ENCODE peak calls at places on chromosomes 4 and X, in six cellular contexts. C, W, S, G, H and I are unnamed samples.
A peak's percentile ranks its signal among the peaks of the same experiment; 100 is the strongest.

GRCh38 chrX:53681661-53682060 is 4.9 kb downstream of the HUWE1 start:
- DNase-seq in C (no peak), G (peak; percentile 55), H (no peak), S (no peak), W (no peak), I (no peak)

GRCh38 chrX:107711521-107712041 is 64.0 kb downstream of the TSC22D3 start:
- DNase-seq in H (no peak), S (no peak), G (peak; percentile 29), C (no peak), W (no peak), I (no peak)

GRCh38 chr4:85573270-85573669 is 98.3 kb downstream of the ARHGAP24 start:
- DNase-seq in G (peak; percentile 11), W (no peak), C (no peak), S (no peak), H (no peak), I (no peak)

GRCh38 chrX:51336584-51336983 is 4.0 kb downstream of the NUDT10 start:
- DNase-seq in G (peak; percentile 57), H (no peak), W (peak; percentile 30), S (peak; percentile 54), C (no peak), I (no peak)

GRCh38 chr4:54658321-54659093 is 750 bp downstream of the KIT start:
- DNase-seq in S (peak; percentile 43), W (no peak), G (peak; percentile 17), C (no peak), H (no peak), I (no peak)

GRCh38 chrX:74195605-74196004 is 108.4 kb upstream of the ZCCHC13 start:
- DNase-seq in S (no peak), H (no peak), W (no peak), G (no peak), C (no peak), I (no peak)

GRCh38 chrX:37685452-37686347 is at the start of gene XK:
- DNase-seq in H (peak; percentile 9), C (no peak), S (peak; percentile 24), G (peak; percentile 11), W (no peak), I (peak; percentile 29)

GRCh38 chrX:32804034-32804433 is 407.3 kb downstream of the DMD start:
- DNase-seq in H (no peak), G (no peak), W (no peak), C (no peak), S (no peak), I (no peak)

GRCh38 chr4:118729287-118730286 is 44.4 kb downstream of the METTL14 start:
- DNase-seq in W (no peak), H (no peak), S (no peak), C (no peak), G (peak; percentile 72), I (no peak)

GRCh38 chr4:185730849-185731608 is 81.0 kb downstream of the SORBS2 start:
- DNase-seq in G (peak; percentile 51), H (no peak), C (no peak), S (no peak), W (no peak), I (no peak)

GRCh38 chr4:40192286-40193017 is 4.4 kb upstream of the RHOH start:
- DNase-seq in H (no peak), W (no peak), C (no peak), G (peak; percentile 57), S (no peak), I (no peak)

GRCh38 chr4:186234367-186234766 is 7.1 kb downstream of the KLKB1 start:
- DNase-seq in G (no peak), W (no peak), H (no peak), C (no peak), S (no peak), I (no peak)

GRCh38 chrX:132565273-132565672 is 76.4 kb upstream of the MBNL3 start:
- DNase-seq in W (peak; percentile 1), G (no peak), H (no peak), C (no peak), S (no peak), I (no peak)

GRCh38 chr4:67935888-67936287 is 27.4 kb downstream of the TMPRSS11A start:
- DNase-seq in G (no peak), C (no peak), W (no peak), S (no peak), H (no peak), I (no peak)

GRCh38 chrX:132364313-132364712 is 124.5 kb downstream of the MBNL3 start:
- DNase-seq in S (no peak), G (no peak), H (no peak), W (no peak), C (no peak), I (no peak)

GRCh38 chr4:26273308-26273980 is 47.4 kb upstream of the RBPJ start:
- DNase-seq in S (no peak), C (no peak), G (no peak), H (no peak), W (no peak), I (no peak)